ENCODE peak calls at places on chromosomes 4 and X, in nine cellular contexts. Q, F, U, R, I, A, G, B and Z are unnamed samples.

GRCh38 chrX:133081990-133082389 is 14.9 kb downstream of the USP26 start:
- DNase-seq in Q (no peak), F (no peak), A (no peak), R (no peak), U (no peak), G (no peak), I (no peak), B (no peak), Z (no peak)

GRCh38 chr4:83535945-83536648 is at the start of gene GPAT3:
- DNase-seq in R (peak), B (no peak), G (peak), U (peak), Q (peak), F (peak), I (peak), A (peak), Z (no peak)

GRCh38 chr4:57154191-57154590 is 44.0 kb upstream of the IGFBP7 start:
- DNase-seq in F (no peak), A (no peak), U (no peak), Q (no peak), R (no peak), G (no peak), B (no peak), I (no peak), Z (no peak)

GRCh38 chrX:106897259-106897658 is 5.9 kb downstream of the RIPPLY1 start:
- DNase-seq in F (peak), R (no peak), U (no peak), A (no peak), G (no peak), I (no peak), B (no peak), Q (no peak), Z (no peak)

GRCh38 chrX:1727531-1728027 is 112.7 kb downstream of the ASMT start:
- DNase-seq in G (no peak), A (no peak), F (no peak), R (peak), B (no peak), U (no peak), Q (peak), I (no peak), Z (peak)

GRCh38 chr4:169338246-169338645 is 67.5 kb upstream of the SH3RF1 start:
- DNase-seq in I (no peak), B (no peak), R (no peak), A (no peak), Q (no peak), G (no peak), U (no peak), F (peak), Z (no peak)

GRCh38 chrX:44093431-44093830 is 120.2 kb upstream of the NDP start:
- DNase-seq in G (no peak), U (no peak), Q (no peak), R (no peak), I (no peak), A (no peak), F (no peak), B (no peak), Z (no peak)

GRCh38 chr4:168551945-168552695 is 55.3 kb downstream of the PALLD start:
- DNase-seq in F (peak), U (no peak), G (no peak), A (no peak), I (no peak), Q (no peak), B (no peak), R (no peak), Z (no peak)

GRCh38 chrX:150212672-150213480 is 150.2 kb upstream of the MAMLD1 start:
- DNase-seq in I (no peak), A (no peak), R (no peak), F (peak), G (no peak), Q (no peak), U (peak), B (no peak), Z (no peak)

GRCh38 chr4:142683997-142684396 is 162.1 kb downstream of the INPP4B start:
- DNase-seq in A (no peak), Q (no peak), R (no peak), G (no peak), I (no peak), F (no peak), U (no peak), B (no peak), Z (peak)

GRCh38 chrX:77628294-77629025 is 157.6 kb downstream of the ATRX start:
- DNase-seq in U (no peak), F (peak), R (peak), I (no peak), A (no peak), G (no peak), B (no peak), Q (no peak), Z (no peak)

GRCh38 chr4:26873391-26874026 is 12.9 kb downstream of the STIM2 start:
- DNase-seq in F (no peak), U (no peak), A (no peak), G (no peak), I (no peak), Q (no peak), R (no peak), B (no peak), Z (no peak)

GRCh38 chrX:1717326-1717725 is 102.5 kb downstream of the ASMT start:
- DNase-seq in I (no peak), U (no peak), B (no peak), G (no peak), Q (peak), F (no peak), R (no peak), A (no peak), Z (no peak)